ENCODE peak calls at places on chromosomes 4 and X, in eight cellular contexts. T, I, B, W, O, N, F and U are unnamed samples. For H3K4me1, the result is how much of the 10 kb centered on the place peaks cover.

GRCh38 chrX:119654112-119654531 is 38.8 kb downstream of the SEPTIN6 start:
- DNase-seq in T (peak), I (no peak), B (no peak), W (no peak), O (no peak), N (peak), F (no peak), U (no peak)

GRCh38 chr4:41567186-41567585 is 29.2 kb downstream of the LIMCH1 start:
- DNase-seq in T (no peak), I (no peak), B (no peak), W (no peak), O (peak), N (no peak), F (no peak), U (no peak)

GRCh38 chr4:149264093-149264733 is 551.4 kb downstream of the IQCM start:
- DNase-seq in T (peak), I (peak), B (no peak), W (no peak), O (no peak), N (peak), F (no peak), U (no peak)

GRCh38 chr4:663438-664428 is 10.3 kb downstream of the ATP5ME start:
- DNase-seq in T (no peak), I (peak), B (peak), W (peak), O (no peak), N (peak), F (no peak), U (peak)

GRCh38 chr4:13547563-13548041 is 3.3 kb upstream of the NKX3-2 start:
- DNase-seq in T (no peak), I (no peak), B (peak), W (no peak), O (no peak), N (no peak), F (no peak), U (no peak)

GRCh38 chr4:95216636-95217035 is 332.1 kb downstream of the UNC5C start:
- DNase-seq in T (no peak), I (no peak), B (no peak), W (no peak), O (no peak), N (no peak), F (no peak), U (no peak)

GRCh38 chrX:106791495-106791894 is 11.0 kb upstream of the TBC1D8B start:
- DNase-seq in T (peak), I (no peak), B (no peak), W (no peak), O (no peak), N (no peak), F (no peak), U (no peak)

GRCh38 chr4:4914965-4915845 is 55.7 kb downstream of the MSX1 start:
- DNase-seq in T (no peak), I (no peak), B (no peak), W (no peak), O (no peak), N (no peak), F (no peak), U (no peak)

GRCh38 chrX:153609917-153610833 is 11.2 kb upstream of the CCNQ start:
- DNase-seq in T (peak), I (peak), B (peak), W (peak), O (no peak), N (peak), F (peak), U (no peak)

GRCh38 chr4:120765271-120765985 is 157.1 kb downstream of the PRDM5 start:
- DNase-seq in T (no peak), I (no peak), B (no peak), W (no peak), O (no peak), N (no peak), F (no peak), U (no peak)

GRCh38 chrX:136147320-136147901 is at the start of gene FHL1:
- DNase-seq in T (peak), I (no peak), B (peak), W (peak), O (no peak), N (peak), F (peak), U (no peak)

GRCh38 chrX:107619836-107620235 is 8.5 kb upstream of the PRPS1 start:
- DNase-seq in T (no peak), I (no peak), B (no peak), W (no peak), O (no peak), N (no peak), F (no peak), U (peak)

GRCh38 chr4:26985836-26986235 is 125.2 kb downstream of the STIM2 start:
- DNase-seq in T (no peak), I (no peak), B (no peak), W (no peak), O (no peak), N (no peak), F (no peak), U (no peak)

GRCh38 chr4:15068298-15068697 is 66.0 kb downstream of the CPEB2 start:
- DNase-seq in T (no peak), I (no peak), B (no peak), W (no peak), O (no peak), N (no peak), F (no peak), U (no peak)

GRCh38 chr4:86432552-86433134 is 72.8 kb upstream of the MAPK10 start:
- DNase-seq in T (no peak), I (no peak), B (no peak), W (no peak), O (no peak), N (no peak), F (no peak), U (no peak)

GRCh38 chr4:109998867-109999303 is 86.2 kb downstream of the EGF start:
- DNase-seq in T (peak), I (no peak), B (no peak), W (no peak), O (no peak), N (no peak), F (no peak), U (no peak)

GRCh38 chr4:74330295-74330750 is 22.1 kb downstream of the EPGN start:
- DNase-seq in T (no peak), I (no peak), B (no peak), W (no peak), O (no peak), N (no peak), F (no peak), U (no peak)

GRCh38 chr4:16227462-16227868 is 1.2 kb upstream of the TAPT1 start:
- DNase-seq in T (peak), I (peak), B (peak), W (peak), O (no peak), N (peak), F (peak), U (no peak)

GRCh38 chrX:39709364-39709763 is 388.4 kb downstream of the BCOR start:
- DNase-seq in T (no peak), I (no peak), B (no peak), W (no peak), O (no peak), N (no peak), F (no peak), U (no peak)

GRCh38 chr4:168273838-168274237 is 44.7 kb downstream of the DDX60 start:
- DNase-seq in T (no peak), I (no peak), B (no peak), W (no peak), O (no peak), N (no peak), F (no peak), U (no peak)

GRCh38 chrX:3346436-3347329 is at the start of gene MXRA5:
- DNase-seq in T (peak), I (no peak), B (no peak), W (no peak), O (no peak), N (peak), F (no peak), U (no peak)

GRCh38 chr4:177964061-177964460 is 521.8 kb upstream of the AGA start:
- DNase-seq in T (peak), I (no peak), B (no peak), W (no peak), O (no peak), N (no peak), F (no peak), U (peak)

GRCh38 chrX:136176399-136176825 is 29.1 kb downstream of the FHL1 start:
- DNase-seq in T (peak), I (no peak), B (no peak), W (no peak), O (no peak), N (no peak), F (no peak), U (peak)

GRCh38 chr4:22897520-22898108 is 204.9 kb downstream of the GBA3 start:
- DNase-seq in T (peak), I (peak), B (no peak), W (no peak), O (no peak), N (no peak), F (no peak), U (no peak)

GRCh38 chr4:110514889-110515479 is 39.0 kb downstream of the ENPEP start:
- DNase-seq in T (peak), I (no peak), B (no peak), W (no peak), O (no peak), N (no peak), F (no peak), U (peak)

GRCh38 chr4:7411896-7412585 is 22.7 kb downstream of the PSAPL1 start:
- DNase-seq in T (no peak), I (no peak), B (peak), W (no peak), O (no peak), N (no peak), F (peak), U (no peak)

GRCh38 chr4:114941522-114941921 is 171.9 kb downstream of the NDST4 start:
- DNase-seq in T (no peak), I (no peak), B (no peak), W (no peak), O (no peak), N (no peak), F (no peak), U (no peak)

GRCh38 chr4:109721033-109721432 is 8.8 kb downstream of the PLA2G12A start:
- DNase-seq in T (no peak), I (no peak), B (no peak), W (no peak), O (no peak), N (no peak), F (no peak), U (no peak)

GRCh38 chr4:114312349-114312748 is 286.3 kb upstream of the UGT8 start:
- DNase-seq in T (no peak), I (no peak), B (no peak), W (no peak), O (no peak), N (no peak), F (no peak), U (no peak)

GRCh38 chr4:8532245-8532781 is 47.9 kb upstream of the GPR78 start:
- DNase-seq in T (no peak), I (no peak), B (no peak), W (no peak), O (no peak), N (no peak), F (no peak), U (peak)

GRCh38 chr4:42357325-42357724 is 40.0 kb upstream of the SHISA3 start:
- DNase-seq in T (no peak), I (no peak), B (no peak), W (no peak), O (no peak), N (no peak), F (no peak), U (no peak)

GRCh38 chr4:155906554-155907247 is 3.2 kb downstream of the TDO2 start:
- DNase-seq in T (peak), I (no peak), B (no peak), W (no peak), O (no peak), N (peak), F (no peak), U (peak)

GRCh38 chr4:1234296-1234695 is 14.6 kb downstream of the CTBP1 start:
- DNase-seq in T (peak), I (no peak), B (peak), W (no peak), O (no peak), N (peak), F (no peak), U (no peak)

GRCh38 chr4:87239821-87240220 is 19.4 kb upstream of the KLHL8 start:
- DNase-seq in T (no peak), I (no peak), B (no peak), W (no peak), O (no peak), N (no peak), F (no peak), U (peak)

GRCh38 chr4:153207561-153207960 is 3.3 kb downstream of the TRIM2 start:
- DNase-seq in T (peak), I (no peak), B (no peak), W (no peak), O (no peak), N (peak), F (peak), U (no peak)
- H3K4me1 ChIP-seq in T (under half), I (under half), B (under half), W (under half), O (under half), N (under half), F (under half), U (under half)

GRCh38 chr4:136811496-136812077 is 720.7 kb downstream of the PCDH18 start:
- DNase-seq in T (no peak), I (no peak), B (no peak), W (no peak), O (no peak), N (no peak), F (no peak), U (no peak)

GRCh38 chr4:136805582-136805981 is 726.7 kb downstream of the PCDH18 start:
- DNase-seq in T (no peak), I (no peak), B (no peak), W (no peak), O (no peak), N (no peak), F (no peak), U (no peak)

GRCh38 chr4:136812100-136812880 is 720.0 kb downstream of the PCDH18 start:
- DNase-seq in T (no peak), I (no peak), B (peak), W (no peak), O (no peak), N (no peak), F (no peak), U (no peak)

DNA sequence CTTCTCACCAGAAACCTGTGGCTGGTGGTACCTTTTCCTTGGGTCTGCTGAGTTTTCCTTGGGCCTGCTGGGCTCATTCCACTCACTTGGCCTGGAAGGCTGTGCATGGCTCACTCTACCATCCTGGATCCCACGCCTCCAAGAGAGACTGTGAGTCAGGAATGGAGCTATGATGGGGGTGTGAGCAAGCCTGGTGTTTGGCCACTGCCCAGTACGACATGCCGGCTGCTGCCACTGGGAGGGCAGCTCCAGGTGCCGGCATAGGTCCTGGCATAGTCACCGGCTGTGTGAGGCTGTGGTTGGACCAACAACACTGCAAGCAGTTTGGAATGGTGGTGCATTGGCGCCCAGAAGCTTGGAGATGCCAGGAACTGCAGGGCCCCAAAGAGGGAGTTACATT is 721.7 kb downstream of the PCDH18 start:
- DNase-seq in T (no peak), I (no peak), B (no peak), W (no peak), O (no peak), N (no peak), F (no peak), U (no peak)
- H3K4me1 ChIP-seq in T (under half), I (under half), B (under half), W (under half), O (under half), N (under half), F (under half), U (under half)

DNA sequence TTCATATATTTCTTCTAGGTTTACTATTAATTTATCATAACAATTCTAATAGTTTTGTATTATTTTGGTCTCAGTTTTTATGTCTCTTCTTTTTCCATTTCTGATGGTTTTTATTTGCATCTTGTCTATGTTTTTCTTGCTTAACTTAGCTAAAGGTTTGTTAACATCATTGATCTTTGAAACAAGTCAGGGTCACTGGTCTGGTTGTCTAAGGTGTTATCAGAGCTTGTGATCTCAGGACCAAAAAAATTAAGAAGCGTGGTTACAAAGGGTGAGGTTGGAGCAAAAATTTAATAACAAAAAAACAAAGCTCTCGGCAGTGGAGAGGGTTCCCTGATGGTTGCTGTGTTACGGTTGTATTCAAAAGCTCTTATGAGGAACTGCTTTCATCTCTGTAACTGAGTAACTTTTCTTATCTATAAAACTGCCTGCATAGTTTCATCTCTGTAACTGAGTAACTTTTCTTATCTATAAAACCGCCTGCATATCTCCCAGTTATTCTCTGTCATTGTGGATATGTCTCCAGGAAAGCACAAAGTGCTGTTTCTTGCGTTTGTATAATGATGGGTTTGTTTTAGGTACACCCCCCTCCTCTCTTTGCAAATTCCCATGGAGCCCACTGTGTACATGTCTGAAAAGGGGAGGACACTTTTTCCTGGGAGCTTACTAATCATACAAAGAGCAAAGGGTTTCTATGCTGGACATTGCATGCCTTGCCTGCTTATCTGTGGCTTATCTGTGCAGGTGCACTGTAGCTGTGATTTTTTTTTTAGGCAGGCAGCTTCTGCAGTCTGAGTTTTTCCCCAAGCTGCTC is 62.4 kb upstream of the UGT2B15 start:
- DNase-seq in T (no peak), I (no peak), B (no peak), W (no peak), O (no peak), N (no peak), F (no peak), U (no peak)
- H3K4me1 ChIP-seq in T (under half), I (under half), B (under half), W (under half), O (under half), N (under half), F (under half), U (under half)

GRCh38 chr4:70660106-70660505 is 6.2 kb downstream of the JCHAIN start:
- DNase-seq in T (no peak), I (no peak), B (no peak), W (no peak), O (no peak), N (no peak), F (no peak), U (no peak)

GRCh38 chr4:70654605-70655011 is 11.7 kb downstream of the JCHAIN start:
- DNase-seq in T (no peak), I (no peak), B (no peak), W (no peak), O (no peak), N (no peak), F (no peak), U (no peak)

GRCh38 chr4:70651864-70652506 is 14.3 kb downstream of the JCHAIN start:
- DNase-seq in T (peak), I (no peak), B (no peak), W (no peak), O (no peak), N (no peak), F (no peak), U (peak)

DNA sequence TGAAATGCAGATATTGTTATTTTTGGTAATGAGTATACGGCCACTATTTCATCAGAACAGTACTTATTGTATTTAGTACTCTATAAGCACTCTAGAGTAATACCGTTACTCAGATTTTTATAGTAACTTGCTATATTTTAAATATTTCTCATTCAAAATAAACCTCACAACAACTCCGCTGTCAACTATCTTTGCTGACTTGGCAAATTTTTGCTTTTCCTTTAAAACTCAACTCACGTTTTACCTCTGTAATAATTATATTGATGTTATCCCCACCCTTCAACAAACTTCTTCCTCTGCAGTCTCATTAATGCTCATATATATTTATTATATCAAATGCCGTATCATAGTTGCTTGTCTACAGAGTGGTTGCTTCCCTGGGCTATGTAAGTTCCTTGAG is 9.0 kb downstream of the JCHAIN start:
- DNase-seq in T (no peak), I (no peak), B (no peak), W (no peak), O (no peak), N (no peak), F (no peak), U (no peak)
- H3K4me1 ChIP-seq in T (under half), I (under half), B (under half), W (under half), O (under half), N (under half), F (under half), U (under half)

DNA sequence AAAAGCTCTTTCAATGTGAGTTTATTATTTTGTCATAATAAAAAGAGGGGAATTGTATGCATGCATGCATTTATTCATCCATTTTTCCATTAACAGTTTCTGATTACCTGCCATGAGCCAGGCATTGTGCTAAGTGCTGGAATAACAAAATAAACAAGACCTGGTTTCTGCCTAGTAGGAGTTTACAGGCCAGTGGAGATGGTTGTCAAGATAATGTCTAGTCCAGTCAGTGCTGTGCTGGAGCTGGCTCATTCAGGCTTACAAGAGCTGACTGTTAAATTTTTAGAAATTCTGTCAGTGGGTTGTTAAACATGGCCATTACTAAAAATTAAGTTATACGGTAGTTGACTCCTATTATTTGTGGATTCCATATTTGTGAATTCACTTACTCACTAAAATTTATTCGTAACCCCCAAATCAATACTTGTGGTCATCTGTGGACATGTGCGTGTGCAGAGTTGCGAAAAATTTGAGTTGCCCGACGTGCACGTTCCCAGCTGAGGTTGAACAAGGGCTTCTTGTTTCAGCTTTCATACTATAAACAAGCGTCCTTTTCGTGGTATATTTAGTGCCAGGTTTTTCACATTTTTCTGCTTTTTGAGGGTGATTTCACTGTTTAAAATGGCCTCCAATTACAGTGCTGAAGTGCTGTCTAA is 172.3 kb upstream of the RPS6KA3 start:
- DNase-seq in T (no peak), I (no peak), B (no peak), W (no peak), O (no peak), N (no peak), F (no peak), U (no peak)
- H3K4me1 ChIP-seq in T (under half), I (under half), B (under half), W (half or more), O (under half), N (under half), F (under half), U (under half)